ENCODE peak calls at places on chromosome 4, in five cellular contexts. One of them, this sample, is unnamed.

GRCh38 chr4:52037730-52038108 is 380 bp downstream of the SGCB start:
- DNase-seq in anterior cingulate cortex: peak; percentile 75
- DNase-seq in Peyer's patch: peak; percentile 60
- DNase-seq in ELR: peak; percentile 41
- DNase-seq in caudate nucleus: peak; percentile 80
- DNase-seq in this sample: no peak

GRCh38 chr4:139596680-139597279 is 40.8 kb upstream of the SETD7 start:
- DNase-seq in anterior cingulate cortex: no peak
- DNase-seq in Peyer's patch: no peak
- DNase-seq in ELR: no peak
- DNase-seq in caudate nucleus: no peak
- DNase-seq in this sample: no peak

GRCh38 chr4:102343964-102344519 is 1.2 kb downstream of the SLC39A8 start:
- DNase-seq in anterior cingulate cortex: no peak
- DNase-seq in Peyer's patch: no peak
- DNase-seq in ELR: peak; percentile 6
- DNase-seq in caudate nucleus: no peak
- DNase-seq in this sample: no peak

GRCh38 chr4:25234390-25235367 is 846 bp downstream of the PI4K2B start:
- DNase-seq in anterior cingulate cortex: peak; percentile 60
- DNase-seq in Peyer's patch: peak; percentile 76
- DNase-seq in ELR: peak; percentile 87
- DNase-seq in caudate nucleus: peak; percentile 26
- DNase-seq in this sample: peak; percentile 48

GRCh38 chr4:71322425-71322824 is 16.4 kb upstream of the SLC4A4 start:
- DNase-seq in anterior cingulate cortex: no peak
- DNase-seq in Peyer's patch: no peak
- DNase-seq in ELR: peak; percentile 14
- DNase-seq in caudate nucleus: no peak
- DNase-seq in this sample: no peak

GRCh38 chr4:186144180-186144579 is 39.7 kb downstream of the FAM149A start:
- DNase-seq in anterior cingulate cortex: peak; percentile 46
- DNase-seq in Peyer's patch: no peak
- DNase-seq in ELR: peak; percentile 26
- DNase-seq in caudate nucleus: peak; percentile 59
- DNase-seq in this sample: no peak

GRCh38 chr4:128570380-128570779 is 239.1 kb upstream of the JADE1 start:
- DNase-seq in anterior cingulate cortex: no peak
- DNase-seq in Peyer's patch: no peak
- DNase-seq in ELR: peak; percentile 68
- DNase-seq in caudate nucleus: no peak
- DNase-seq in this sample: no peak

GRCh38 chr4:26330186-26330787 is 9.5 kb downstream of the RBPJ start:
- DNase-seq in anterior cingulate cortex: no peak
- DNase-seq in Peyer's patch: no peak
- DNase-seq in ELR: peak; percentile 77
- DNase-seq in caudate nucleus: no peak
- DNase-seq in this sample: no peak

GRCh38 chr4:17985832-17986231 is 35.7 kb downstream of the LCORL start:
- DNase-seq in anterior cingulate cortex: no peak
- DNase-seq in Peyer's patch: no peak
- DNase-seq in ELR: no peak
- DNase-seq in caudate nucleus: no peak
- DNase-seq in this sample: no peak

GRCh38 chr4:20137176-20137575 is 114.5 kb upstream of the SLIT2 start:
- DNase-seq in anterior cingulate cortex: no peak
- DNase-seq in Peyer's patch: no peak
- DNase-seq in ELR: peak; percentile 35
- DNase-seq in caudate nucleus: no peak
- DNase-seq in this sample: no peak

GRCh38 chr4:3652586-3652985 is 113.6 kb upstream of the ADRA2C start:
- DNase-seq in anterior cingulate cortex: no peak
- DNase-seq in Peyer's patch: no peak
- DNase-seq in ELR: no peak
- DNase-seq in caudate nucleus: no peak
- DNase-seq in this sample: no peak

GRCh38 chr4:137703225-137703624 is 170.9 kb upstream of the PCDH18 start:
- DNase-seq in anterior cingulate cortex: no peak
- DNase-seq in Peyer's patch: no peak
- DNase-seq in ELR: no peak
- DNase-seq in caudate nucleus: no peak
- DNase-seq in this sample: no peak

GRCh38 chr4:156977435-156978160 is 6.0 kb upstream of the PDGFC start:
- DNase-seq in anterior cingulate cortex: no peak
- DNase-seq in Peyer's patch: no peak
- DNase-seq in ELR: peak; percentile 97
- DNase-seq in caudate nucleus: no peak
- DNase-seq in this sample: no peak

GRCh38 chr4:74516321-74516720 is 71.4 kb downstream of the AREG start:
- DNase-seq in anterior cingulate cortex: no peak
- DNase-seq in Peyer's patch: no peak
- DNase-seq in ELR: peak; percentile 18
- DNase-seq in caudate nucleus: no peak
- DNase-seq in this sample: no peak

GRCh38 chr4:700587-701264 is 4.9 kb upstream of the PCGF3 start:
- DNase-seq in anterior cingulate cortex: no peak
- DNase-seq in Peyer's patch: no peak
- DNase-seq in ELR: no peak
- DNase-seq in caudate nucleus: no peak
- DNase-seq in this sample: no peak

GRCh38 chr4:48133668-48134444 is at the start of gene TXK:
- DNase-seq in anterior cingulate cortex: no peak
- DNase-seq in Peyer's patch: no peak
- DNase-seq in ELR: no peak
- DNase-seq in caudate nucleus: no peak
- DNase-seq in this sample: no peak

GRCh38 chr4:46506876-46507275 is 116.9 kb upstream of the GABRA2 start:
- DNase-seq in anterior cingulate cortex: no peak
- DNase-seq in Peyer's patch: no peak
- DNase-seq in ELR: peak; percentile 11
- DNase-seq in caudate nucleus: no peak
- DNase-seq in this sample: no peak

GRCh38 chr4:22241415-22241814 is 274.5 kb downstream of the ADGRA3 start:
- DNase-seq in anterior cingulate cortex: no peak
- DNase-seq in Peyer's patch: no peak
- DNase-seq in ELR: no peak
- DNase-seq in caudate nucleus: no peak
- DNase-seq in this sample: no peak

GRCh38 chr4:166293551-166293950 is 420.5 kb downstream of the TLL1 start:
- DNase-seq in anterior cingulate cortex: no peak
- DNase-seq in Peyer's patch: no peak
- DNase-seq in ELR: peak; percentile 65
- DNase-seq in caudate nucleus: no peak
- DNase-seq in this sample: no peak

GRCh38 chr4:120918788-120919187 is 3.7 kb downstream of the PRDM5 start:
- DNase-seq in anterior cingulate cortex: no peak
- DNase-seq in Peyer's patch: no peak
- DNase-seq in ELR: no peak
- DNase-seq in caudate nucleus: no peak
- DNase-seq in this sample: no peak

GRCh38 chr4:60724623-60725022 is 475.5 kb upstream of the ADGRL3 start:
- DNase-seq in anterior cingulate cortex: no peak
- DNase-seq in Peyer's patch: no peak
- DNase-seq in ELR: peak; percentile 92
- DNase-seq in caudate nucleus: no peak
- DNase-seq in this sample: no peak

GRCh38 chr4:96317924-96318323 is 478.0 kb downstream of the PDHA2 start:
- DNase-seq in anterior cingulate cortex: no peak
- DNase-seq in Peyer's patch: no peak
- DNase-seq in ELR: no peak
- DNase-seq in caudate nucleus: no peak
- DNase-seq in this sample: no peak

GRCh38 chr4:77695769-77696168 is 90.1 kb downstream of the CXCL13 start:
- DNase-seq in anterior cingulate cortex: no peak
- DNase-seq in Peyer's patch: no peak
- DNase-seq in ELR: peak; percentile 95
- DNase-seq in caudate nucleus: no peak
- DNase-seq in this sample: no peak

This sample was measured in NK-92 treated with Interleukin-12 subunit alpha and Interleukin-12 subunit beta, amount 100 ng/mL, for 24 hours.